ENCODE peak calls at places on chromosome 12, in eight cellular contexts. L is WERI-Rb-1, I is left ventricle myocardium inferior, E is brain microvascular endothelial cell, T is kidney, B is choroid plexus epithelial cell, G is GM23248, Y is GM12865. R is an unnamed sample.

GRCh38 chr12:26124491-26125450 is at the start of gene BHLHE41:
- DNase-seq in L (peak), I (peak), E (peak), T (peak), B (peak), G (peak), Y (peak), R (peak)

GRCh38 chr12:27096420-27096819 is 14.0 kb upstream of the C12orf71 start:
- DNase-seq in L (no peak), I (no peak), E (no peak), T (no peak), B (peak), G (no peak), Y (no peak), R (no peak)

GRCh38 chr12:52300796-52301691 is 9.7 kb upstream of the KRT81 start:
- DNase-seq in L (no peak), I (no peak), E (no peak), T (no peak), B (peak), G (peak), Y (no peak), R (no peak)

GRCh38 chr12:33546004-33546403 is 106.4 kb upstream of the SYT10 start:
- DNase-seq in L (no peak), I (no peak), E (no peak), T (no peak), B (no peak), G (no peak), Y (no peak), R (no peak)

GRCh38 chr12:77153706-77154105 is 88.3 kb upstream of the E2F7 start:
- DNase-seq in L (no peak), I (no peak), E (no peak), T (no peak), B (no peak), G (peak), Y (no peak), R (no peak)

GRCh38 chr12:107429006-107429698 is 256.4 kb upstream of the PWP1 start:
- DNase-seq in L (no peak), I (no peak), E (no peak), T (no peak), B (no peak), G (no peak), Y (no peak), R (no peak)

GRCh38 chr12:47753021-47754001 is 5.4 kb downstream of the RAPGEF3 start:
- DNase-seq in L (no peak), I (peak), E (no peak), T (peak), B (no peak), G (no peak), Y (peak), R (peak)

GRCh38 chr12:125435871-125436270 is 370.6 kb downstream of the AACS start:
- DNase-seq in L (no peak), I (no peak), E (no peak), T (no peak), B (no peak), G (no peak), Y (no peak), R (no peak)

GRCh38 chr12:113090740-113091139 is 34.2 kb downstream of the DTX1 start:
- DNase-seq in L (no peak), I (no peak), E (no peak), T (no peak), B (no peak), G (no peak), Y (no peak), R (peak)

GRCh38 chr12:113422030-113422900 is at the start of gene SDSL:
- DNase-seq in L (peak), I (peak), E (peak), T (peak), B (peak), G (peak), Y (peak), R (peak)

GRCh38 chr12:32983332-32983731 is 86.8 kb upstream of the PKP2 start:
- DNase-seq in L (no peak), I (no peak), E (no peak), T (no peak), B (no peak), G (no peak), Y (no peak), R (no peak)

GRCh38 chr12:12505544-12506501 is 56.8 kb downstream of the DUSP16 start:
- DNase-seq in L (no peak), I (no peak), E (peak), T (no peak), B (peak), G (peak), Y (peak), R (no peak)

GRCh38 chr12:106248849-106249371 is 1.1 kb upstream of the CKAP4 start:
- DNase-seq in L (no peak), I (no peak), E (peak), T (no peak), B (peak), G (peak), Y (peak), R (peak)

GRCh38 chr12:3042394-3042793 is 34.8 kb upstream of the TSPAN9 start:
- DNase-seq in L (no peak), I (peak), E (no peak), T (no peak), B (no peak), G (no peak), Y (peak), R (peak)

GRCh38 chr12:65492997-65493892 is 214.8 kb downstream of the MSRB3 start:
- DNase-seq in L (no peak), I (no peak), E (no peak), T (no peak), B (no peak), G (no peak), Y (no peak), R (peak)

GRCh38 chr12:94994312-94994711 is 9.2 kb downstream of the NDUFA12 start:
- DNase-seq in L (no peak), I (no peak), E (peak), T (no peak), B (peak), G (peak), Y (no peak), R (no peak)

GRCh38 chr12:95690861-95691635 is 99.5 kb downstream of the NTN4 start:
- DNase-seq in L (no peak), I (no peak), E (no peak), T (no peak), B (no peak), G (no peak), Y (no peak), R (no peak)

GRCh38 chr12:76519538-76519937 is 40.0 kb downstream of the OSBPL8 start:
- DNase-seq in L (no peak), I (no peak), E (peak), T (no peak), B (peak), G (no peak), Y (peak), R (peak)

GRCh38 chr12:25130741-25131188 is 64.2 kb downstream of the DNAI7 start:
- DNase-seq in L (no peak), I (no peak), E (peak), T (no peak), B (peak), G (peak), Y (peak), R (peak)

GRCh38 chr12:75712223-75712622 is 200.8 kb upstream of the KRR1 start:
- DNase-seq in L (no peak), I (no peak), E (no peak), T (no peak), B (no peak), G (no peak), Y (no peak), R (no peak)

GRCh38 chr12:103279444-103279843 is 216.3 kb downstream of the C12orf42 start:
- DNase-seq in L (no peak), I (no peak), E (no peak), T (no peak), B (no peak), G (no peak), Y (peak), R (no peak)

GRCh38 chr12:55721601-55722213 is 1.5 kb downstream of the RDH5 start:
- DNase-seq in L (no peak), I (no peak), E (no peak), T (no peak), B (no peak), G (peak), Y (no peak), R (no peak)

GRCh38 chr12:131902332-131903241 is 8.2 kb downstream of the ULK1 start:
- DNase-seq in L (no peak), I (no peak), E (no peak), T (peak), B (no peak), G (no peak), Y (no peak), R (no peak)

GRCh38 chr12:131988054-131988796 is 38.5 kb downstream of the EP400 start:
- DNase-seq in L (no peak), I (no peak), E (no peak), T (no peak), B (peak), G (no peak), Y (no peak), R (no peak)

GRCh38 chr12:51868821-51869489 is 18.9 kb upstream of the ANKRD33 start:
- DNase-seq in L (peak), I (no peak), E (no peak), T (peak), B (no peak), G (peak), Y (no peak), R (peak)

GRCh38 chr12:53049582-53050318 is at the start of gene TNS2:
- DNase-seq in L (peak), I (peak), E (no peak), T (peak), B (peak), G (peak), Y (no peak), R (no peak)

GRCh38 chr12:51082561-51083139 is 746 bp downstream of the CSRNP2 start:
- DNase-seq in L (peak), I (no peak), E (peak), T (no peak), B (peak), G (peak), Y (peak), R (peak)

GRCh38 chr12:74415633-74416032 is 122.0 kb upstream of the ATXN7L3B start:
- DNase-seq in L (no peak), I (no peak), E (peak), T (no peak), B (peak), G (peak), Y (peak), R (peak)

GRCh38 chr12:110012137-110012536 is 12.9 kb downstream of the ANKRD13A start:
- DNase-seq in L (no peak), I (no peak), E (no peak), T (peak), B (no peak), G (peak), Y (peak), R (no peak)

GRCh38 chr12:44817687-44818086 is 58.4 kb downstream of the NELL2 start:
- DNase-seq in L (no peak), I (no peak), E (no peak), T (no peak), B (no peak), G (no peak), Y (no peak), R (peak)

GRCh38 chr12:116183741-116184141 is 93.8 kb downstream of the MED13L start:
- DNase-seq in L (no peak), I (no peak), E (no peak), T (no peak), B (peak), G (peak), Y (no peak), R (no peak)

GRCh38 chr12:6215932-6216494 is 15.8 kb downstream of the CD9 start:
- DNase-seq in L (no peak), I (no peak), E (peak), T (peak), B (peak), G (peak), Y (no peak), R (no peak)

GRCh38 chr12:68237068-68237467 is 11.5 kb upstream of the IL26 start:
- DNase-seq in L (no peak), I (no peak), E (no peak), T (no peak), B (peak), G (peak), Y (no peak), R (peak)

GRCh38 chr12:47990351-47991105 is 13.7 kb downstream of the COL2A1 start:
- DNase-seq in L (no peak), I (no peak), E (no peak), T (peak), B (peak), G (no peak), Y (peak), R (peak)

GRCh38 chr12:51592034-51592705 is 1.1 kb downstream of the SCN8A start:
- DNase-seq in L (no peak), I (no peak), E (no peak), T (peak), B (no peak), G (peak), Y (no peak), R (no peak)

GRCh38 chr12:62128186-62128965 is 131.8 kb upstream of the USP15 start:
- DNase-seq in L (no peak), I (no peak), E (no peak), T (no peak), B (no peak), G (no peak), Y (no peak), R (peak)

GRCh38 chr12:31597066-31597465 is 6.1 kb upstream of the DENND5B start:
- DNase-seq in L (peak), I (no peak), E (no peak), T (no peak), B (no peak), G (no peak), Y (no peak), R (no peak)

DNA sequence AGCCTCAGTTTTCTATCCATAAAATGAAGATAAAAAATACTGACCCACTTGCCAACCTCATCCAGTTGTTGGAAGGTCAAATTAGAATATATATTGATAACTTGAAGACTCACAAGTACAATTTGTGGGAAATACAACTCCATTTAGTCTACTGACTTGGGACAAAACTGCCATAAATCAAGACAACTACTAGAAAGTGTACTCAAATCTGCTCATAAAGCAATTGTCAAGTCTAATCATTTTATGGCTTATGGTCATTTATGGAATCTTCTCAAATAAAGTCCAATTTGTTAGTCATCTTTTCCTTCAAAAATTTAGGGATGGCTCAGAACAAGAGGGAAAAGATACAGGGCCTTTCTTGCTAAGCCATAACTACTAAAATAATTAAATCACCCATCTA is 7.0 kb downstream of the BTG1 start:
- DNase-seq in L (no peak), I (no peak), E (no peak), T (no peak), B (no peak), G (no peak), Y (no peak), R (no peak)
- H3K4me3 ChIP-seq in L (no peak), I (peak), E (no peak), T (peak), B (no peak), G (peak), Y (peak), R (peak)

GRCh38 chr12:91511795-91512420 is 329.3 kb upstream of the DCN start:
- DNase-seq in L (no peak), I (no peak), E (no peak), T (no peak), B (no peak), G (no peak), Y (no peak), R (no peak)

GRCh38 chr12:91513354-91513753 is 330.7 kb upstream of the DCN start:
- DNase-seq in L (no peak), I (no peak), E (no peak), T (no peak), B (peak), G (peak), Y (no peak), R (no peak)

GRCh38 chr12:91515944-91516739 is 333.5 kb upstream of the DCN start:
- DNase-seq in L (no peak), I (no peak), E (no peak), T (no peak), B (no peak), G (no peak), Y (no peak), R (no peak)
- H3K4me3 ChIP-seq in L (no peak), I (no peak), E (no peak), T (no peak), B (no peak), G (no peak), Y (no peak), R (no peak)

GRCh38 chr12:9869307-9870161 is at the start of gene CLEC2B:
- DNase-seq in L (no peak), I (no peak), E (peak), T (no peak), B (peak), G (peak), Y (peak), R (peak)

GRCh38 chr12:9866786-9867379 is 2.3 kb downstream of the CLEC2B start:
- DNase-seq in L (no peak), I (no peak), E (no peak), T (no peak), B (no peak), G (peak), Y (no peak), R (no peak)

GRCh38 chr12:9868271-9868815 is 811 bp downstream of the CLEC2B start:
- DNase-seq in L (no peak), I (no peak), E (no peak), T (no peak), B (peak), G (peak), Y (peak), R (no peak)

GRCh38 chr12:9868951-9869306 is 225 bp downstream of the CLEC2B start:
- DNase-seq in L (no peak), I (no peak), E (no peak), T (no peak), B (no peak), G (no peak), Y (no peak), R (no peak)

DNA sequence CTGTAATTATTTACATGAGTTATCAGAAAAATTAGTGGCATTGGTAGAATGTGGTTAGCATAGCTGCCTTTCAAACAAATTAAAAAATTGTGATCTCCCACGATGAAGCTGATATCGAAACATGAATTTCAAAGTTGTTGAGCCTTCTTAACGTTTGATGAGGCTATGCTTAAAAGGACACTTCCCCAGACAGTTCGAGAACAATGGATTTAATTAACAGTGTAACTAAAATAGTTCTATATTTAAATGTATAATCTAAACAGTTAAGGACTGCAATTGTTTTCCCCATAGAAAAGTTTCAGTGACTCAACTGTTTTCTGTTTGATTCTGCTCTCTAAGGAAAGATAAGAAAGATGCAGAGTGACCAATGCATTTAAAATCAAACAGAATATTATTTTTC is 1.6 kb downstream of the CLEC2B start:
- DNase-seq in L (no peak), I (no peak), E (no peak), T (no peak), B (no peak), G (peak), Y (no peak), R (no peak)
- H3K4me3 ChIP-seq in L (no peak), I (peak), E (no peak), T (peak), B (peak), G (peak), Y (peak), R (no peak)

GRCh38 chr12:63918788-63919300 is 74.3 kb downstream of the SRGAP1 start:
- DNase-seq in L (no peak), I (no peak), E (peak), T (no peak), B (peak), G (peak), Y (no peak), R (no peak)
- H3K4me3 ChIP-seq in L (no peak), I (no peak), E (no peak), T (no peak), B (no peak), G (peak), Y (no peak), R (no peak)

GRCh38 chr12:29561736-29562135 is 64.2 kb upstream of the OVCH1 start:
- DNase-seq in L (no peak), I (no peak), E (no peak), T (no peak), B (peak), G (no peak), Y (no peak), R (no peak)

GRCh38 chr12:29559194-29559593 is 61.7 kb upstream of the OVCH1 start:
- DNase-seq in L (no peak), I (no peak), E (no peak), T (no peak), B (no peak), G (no peak), Y (peak), R (no peak)

GRCh38 chr12:29564925-29565324 is 67.4 kb upstream of the OVCH1 start:
- DNase-seq in L (peak), I (no peak), E (no peak), T (no peak), B (no peak), G (no peak), Y (no peak), R (no peak)

GRCh38 chr12:29563636-29564035 is 66.2 kb upstream of the OVCH1 start:
- DNase-seq in L (no peak), I (no peak), E (no peak), T (no peak), B (no peak), G (no peak), Y (peak), R (no peak)

GRCh38 chr12:29562167-29562776 is 64.8 kb upstream of the OVCH1 start:
- DNase-seq in L (no peak), I (no peak), E (peak), T (no peak), B (peak), G (peak), Y (no peak), R (no peak)
- H3K4me3 ChIP-seq in L (no peak), I (no peak), E (no peak), T (no peak), B (no peak), G (peak), Y (no peak), R (no peak)

R was measured in NB4.